ENCODE peak calls at places on chromosomes 4 and X, in ten cellular contexts. H is uterus, I is NCI-H460, S is hippocampal formation, U is esophagus squamous epithelium, F is H54, G is head of caudate nucleus, A is left ventricle myocardium inferior, Y is fibroblast of gingiva, X is non-pigmented ciliary epithelial cell. L is an unnamed sample.

GRCh38 chrX:36978886-36979285 is 29.3 kb upstream of the FAM47C start:
- DNase-seq in G (no peak), U (no peak), X (peak), I (no peak), A (no peak), F (no peak), H (no peak), Y (peak), S (no peak), L (no peak)

GRCh38 chr4:97475621-97476020 is 667.7 kb downstream of the STPG2 start:
- DNase-seq in X (no peak), I (no peak), G (no peak), S (no peak), A (no peak), H (no peak), F (no peak), U (no peak), Y (no peak), L (no peak)

GRCh38 chr4:118284169-118284568 is 68.6 kb downstream of the PRSS12 start:
- DNase-seq in X (no peak), Y (no peak), A (no peak), F (no peak), S (no peak), U (no peak), H (no peak), I (no peak), G (no peak), L (no peak)

GRCh38 chr4:159777689-159778088 is 674.8 kb downstream of the RAPGEF2 start:
- DNase-seq in H (no peak), I (no peak), A (no peak), X (no peak), G (no peak), U (no peak), S (no peak), Y (no peak), F (no peak), L (no peak)

GRCh38 chr4:113040793-113041192 is 8.7 kb upstream of the ANK2 start:
- DNase-seq in S (no peak), I (no peak), Y (no peak), H (no peak), U (no peak), F (no peak), A (no peak), G (no peak), X (no peak), L (no peak)

GRCh38 chr4:2416564-2417195 is 1.8 kb downstream of the ZFYVE28 start:
- DNase-seq in X (no peak), I (no peak), G (peak), U (no peak), A (peak), F (no peak), H (no peak), S (no peak), Y (no peak), L (no peak)

GRCh38 chr4:180852743-180853142 is 1390.5 kb upstream of the TENM3 start:
- DNase-seq in S (no peak), X (no peak), F (no peak), Y (no peak), A (no peak), G (no peak), I (no peak), U (no peak), H (no peak), L (no peak)

GRCh38 chrX:91435465-91435864 is 826 bp downstream of the PABPC5 start:
- DNase-seq in X (no peak), Y (no peak), U (no peak), G (peak), H (no peak), A (no peak), F (no peak), S (no peak), I (no peak), L (no peak)

GRCh38 chr4:67083496-67083895 is 461.8 kb downstream of the CENPC start:
- DNase-seq in G (no peak), H (no peak), I (no peak), F (no peak), Y (no peak), U (no peak), A (no peak), X (no peak), S (no peak), L (no peak)

GRCh38 chr4:2087170-2087569 is 28.0 kb downstream of the NAT8L start:
- DNase-seq in S (no peak), X (no peak), U (no peak), H (no peak), Y (no peak), G (no peak), A (no peak), I (no peak), F (no peak), L (no peak)

GRCh38 chr4:6118201-6118600 is 82.1 kb downstream of the JAKMIP1 start:
- DNase-seq in F (no peak), Y (no peak), S (no peak), I (no peak), H (no peak), G (no peak), U (no peak), A (no peak), X (no peak), L (no peak)

GRCh38 chr4:10180927-10181744 is 64.5 kb upstream of the WDR1 start:
- DNase-seq in Y (peak), H (no peak), G (no peak), F (no peak), I (no peak), A (no peak), U (no peak), S (no peak), X (no peak), L (no peak)

GRCh38 chr4:89549907-89550306 is 242.3 kb upstream of the GPRIN3 start:
- DNase-seq in A (no peak), U (no peak), I (no peak), G (no peak), F (no peak), Y (peak), S (no peak), H (no peak), X (no peak), L (no peak)

GRCh38 chr4:156968479-156968984 is 3.1 kb downstream of the PDGFC start:
- DNase-seq in A (peak), U (no peak), F (no peak), H (peak), X (peak), S (peak), I (peak), G (peak), Y (peak), L (peak)

GRCh38 chrX:18424482-18425198 is 768 bp upstream of the CDKL5 start:
- DNase-seq in Y (peak), H (no peak), I (peak), U (no peak), X (no peak), A (no peak), F (no peak), G (peak), S (no peak), L (no peak)

GRCh38 chr4:122700178-122700725 is 32.3 kb upstream of the BBS12 start:
- DNase-seq in F (no peak), G (no peak), H (peak), S (no peak), U (no peak), X (peak), A (peak), Y (no peak), I (no peak), L (no peak)

GRCh38 chrX:150502979-150503897 is 65.2 kb upstream of the MTM1 start:
- DNase-seq in G (no peak), S (no peak), U (no peak), F (no peak), A (no peak), H (no peak), Y (no peak), I (no peak), X (no peak), L (no peak)

GRCh38 chrX:122739770-122740169 is 444.3 kb upstream of the GRIA3 start:
- DNase-seq in A (no peak), U (no peak), H (no peak), G (no peak), Y (no peak), S (no peak), I (no peak), F (no peak), X (no peak), L (no peak)

GRCh38 chr4:6549890-6550620 is 24.9 kb upstream of the MAN2B2 start:
- DNase-seq in S (no peak), Y (no peak), H (no peak), A (peak), X (no peak), I (no peak), F (no peak), U (no peak), G (peak), L (no peak)

GRCh38 chrX:136055651-136056221 is 70.5 kb downstream of the SLC9A6 start:
- DNase-seq in U (no peak), A (no peak), Y (peak), S (no peak), G (no peak), H (peak), F (no peak), I (no peak), X (no peak), L (no peak)

GRCh38 chr4:110231869-110232268 is 33.5 kb upstream of the ELOVL6 start:
- DNase-seq in I (no peak), G (no peak), Y (no peak), U (no peak), H (no peak), F (no peak), A (no peak), S (no peak), X (no peak), L (no peak)

GRCh38 chr4:155960522-155960921 is 6.9 kb upstream of the CTSO start:
- DNase-seq in U (no peak), A (no peak), H (no peak), S (no peak), Y (peak), F (no peak), I (peak), X (no peak), G (peak), L (no peak)

GRCh38 chr4:1451752-1452122 is 45.5 kb upstream of the NKX1-1 start:
- DNase-seq in H (no peak), F (no peak), I (no peak), X (no peak), U (no peak), Y (no peak), A (no peak), G (no peak), S (no peak), L (no peak)

GRCh38 chrX:2898861-2899512 is 30.2 kb downstream of the ARSD start:
- DNase-seq in U (no peak), S (no peak), A (no peak), X (no peak), F (no peak), Y (no peak), H (no peak), I (no peak), G (no peak), L (no peak)

GRCh38 chrX:2500681-2501151 is at the start of the genes DHRSX and ZBED1:
- DNase-seq in H (no peak), X (no peak), Y (peak), I (peak), A (peak), S (no peak), G (no peak), F (peak), U (no peak), L (no peak)

GRCh38 chr4:83362492-83363329 is 28.1 kb upstream of the HPSE start:
- DNase-seq in Y (peak), A (no peak), F (no peak), U (no peak), I (peak), S (no peak), G (no peak), H (no peak), X (no peak), L (no peak)

GRCh38 chr4:66956426-66956825 is 588.9 kb downstream of the CENPC start:
- DNase-seq in S (no peak), A (no peak), U (no peak), X (no peak), H (no peak), I (no peak), G (no peak), Y (no peak), F (no peak), L (no peak)

GRCh38 chrX:137052641-137053235 is 18.9 kb upstream of the GPR101 start:
- DNase-seq in I (no peak), Y (no peak), G (peak), A (no peak), H (no peak), X (no peak), S (no peak), U (no peak), F (no peak), L (no peak)

GRCh38 chr4:48813984-48814383 is 16.9 kb upstream of the OCIAD1 start:
- DNase-seq in H (no peak), Y (no peak), X (no peak), F (no peak), I (no peak), U (no peak), A (no peak), S (no peak), G (no peak), L (no peak)

GRCh38 chrX:131821945-131822622 is 201.0 kb upstream of the STK26 start:
- DNase-seq in U (peak), Y (no peak), X (no peak), A (no peak), F (no peak), I (no peak), H (peak), S (no peak), G (peak), L (peak)

L was measured in kidney epithelial cell.